ENCODE peak calls at places on chromosomes 5 and 9, in four cellular contexts. W is anterior cingulate cortex, H is T-helper 2 cell, R is AG08396. I is an unnamed sample.

GRCh38 chr5:15585826-15586591 is 86.0 kb downstream of the FBXL7 start:
- DNase-seq in H (no peak), R (no peak), W (no peak), I (no peak)

GRCh38 chr5:174581483-174581882 is 142.9 kb upstream of the MSX2 start:
- DNase-seq in H (no peak), R (no peak), W (no peak), I (no peak)

GRCh38 chr5:57211039-57211438 is 37.2 kb downstream of the GPBP1 start:
- DNase-seq in R (no peak), H (no peak), W (no peak), I (no peak)

GRCh38 chr5:147148715-147149114 is 86.1 kb upstream of the STK32A start:
- DNase-seq in H (no peak), R (no peak), W (no peak), I (no peak)

GRCh38 chr5:59206132-59206581 is 623.3 kb downstream of the RAB3C start:
- DNase-seq in H (no peak), W (no peak), R (no peak), I (no peak)

GRCh38 chr5:77486344-77486962 is 5.7 kb downstream of the WDR41 start:
- DNase-seq in W (no peak), R (no peak), H (no peak), I (no peak)

GRCh38 chr9:87256973-87257372 is 240.7 kb upstream of the DAPK1 start:
- DNase-seq in R (no peak), H (no peak), W (no peak), I (no peak)

GRCh38 chr5:164202338-164202737 is 696.9 kb downstream of the MAT2B start:
- DNase-seq in H (no peak), R (no peak), W (no peak), I (no peak)

GRCh38 chr9:132005896-132006295 is 73.8 kb downstream of the MED27 start:
- DNase-seq in R (no peak), H (no peak), W (no peak), I (no peak)

GRCh38 chr9:124077915-124078572 is 66.5 kb downstream of the LHX2 start:
- DNase-seq in R (no peak), H (no peak), W (no peak), I (no peak)

GRCh38 chr5:111997308-111998159 is 240.5 kb upstream of the NREP start:
- DNase-seq in W (no peak), R (peak), H (no peak), I (peak)

GRCh38 chr5:15991586-15991985 is 188.0 kb downstream of the MARCHF11 start:
- DNase-seq in H (no peak), R (no peak), W (no peak), I (no peak)

GRCh38 chr9:134377976-134378375 is 51.7 kb downstream of the RXRA start:
- DNase-seq in R (peak), H (no peak), W (no peak), I (peak)

GRCh38 chr9:99013550-99013949 is 69.8 kb downstream of the COL15A1 start:
- DNase-seq in W (no peak), H (no peak), R (no peak), I (no peak)

GRCh38 chr5:132008163-132008473 is 3.3 kb downstream of the ACSL6 start:
- DNase-seq in R (no peak), H (no peak), W (no peak), I (no peak)

GRCh38 chr5:37640088-37640487 is 199.8 kb downstream of the GDNF start:
- DNase-seq in H (no peak), W (no peak), R (no peak), I (no peak)

GRCh38 chr9:4238522-4238921 is 61.3 kb downstream of the GLIS3 start:
- DNase-seq in H (no peak), R (no peak), W (no peak), I (no peak)

GRCh38 chr5:139638090-139638735 is 9.9 kb upstream of the CXXC5 start:
- DNase-seq in H (peak), R (peak), W (peak), I (peak)

GRCh38 chr5:151617383-151617840 is 26.3 kb upstream of the FAT2 start:
- DNase-seq in W (no peak), H (no peak), R (no peak), I (no peak)

I was measured in heart right ventricle.